ENCODE peak calls at places on chromosomes 1 and 21, in six cellular contexts. F is RKO, K is hepatic stellate cell, I is EH, W is EL, V is activated gamma-delta T cell. M is an unnamed sample.

GRCh38 chr1:98870959-98871903 is 133.4 kb downstream of the PLPPR5 start:
- DNase-seq in F (no peak), K (no peak), I (no peak), W (peak; percentile 1), V (no peak), M (no peak)

GRCh38 chr1:160795951-160796383 is at the start of gene LY9:
- DNase-seq in F (no peak), K (no peak), I (no peak), W (no peak), V (no peak), M (no peak)

GRCh38 chr1:30088594-30089556 is 634.5 kb downstream of the MATN1 start:
- DNase-seq in F (no peak), K (no peak), I (no peak), W (no peak), V (no peak), M (no peak)

GRCh38 chr1:242524571-242525359 is at the start of gene PLD5:
- DNase-seq in F (no peak), K (no peak), I (no peak), W (no peak), V (no peak), M (no peak)

GRCh38 chr1:94068831-94069648 is 51.9 kb downstream of the ABCA4 start:
- DNase-seq in F (no peak), K (no peak), I (peak; percentile 39), W (no peak), V (no peak), M (no peak)

GRCh38 chr1:84919461-84919970 is 26.5 kb upstream of the LPAR3 start:
- DNase-seq in F (no peak), K (no peak), I (no peak), W (no peak), V (no peak), M (no peak)

GRCh38 chr1:244256086-244256485 is 195.6 kb downstream of the ADSS2 start:
- DNase-seq in F (no peak), K (no peak), I (no peak), W (no peak), V (no peak), M (no peak)

GRCh38 chr1:117671781-117672501 is 66.1 kb downstream of the TENT5C start:
- DNase-seq in F (no peak), K (peak; percentile 48), I (peak; percentile 15), W (no peak), V (no peak), M (peak; percentile 9)

GRCh38 chr1:203306089-203306969 is 1.0 kb downstream of the BTG2 start:
- DNase-seq in F (peak; percentile 65), K (peak; percentile 76), I (peak; percentile 85), W (peak; percentile 84), V (no peak), M (peak; percentile 79)

GRCh38 chr21:42924433-42924751 is 1.0 kb downstream of the ERVH48-1 start:
- DNase-seq in F (no peak), K (no peak), I (no peak), W (no peak), V (no peak), M (no peak)

GRCh38 chr1:33255347-33256311 is 663 bp upstream of the ZNF362 start:
- DNase-seq in F (peak; percentile 51), K (peak; percentile 70), I (peak; percentile 73), W (peak; percentile 56), V (peak; percentile 34), M (peak; percentile 23)

GRCh38 chr1:169484683-169485426 is 889 bp downstream of the SLC19A2 start:
- DNase-seq in F (peak; percentile 75), K (peak; percentile 44), I (peak; percentile 66), W (peak; percentile 55), V (no peak), M (peak; percentile 27)

GRCh38 chr1:88484862-88485261 is 199.2 kb upstream of the PKN2 start:
- DNase-seq in F (no peak), K (no peak), I (no peak), W (no peak), V (no peak), M (no peak)

GRCh38 chr1:248596615-248597014 is 885 bp downstream of the OR2T10 start:
- DNase-seq in F (peak; percentile 47), K (no peak), I (no peak), W (no peak), V (no peak), M (no peak)

GRCh38 chr1:231318015-231318355 is 19.7 kb downstream of the EXOC8 start:
- DNase-seq in F (no peak), K (no peak), I (no peak), W (no peak), V (no peak), M (no peak)

GRCh38 chr1:212916395-212917133 is 33.8 kb upstream of the VASH2 start:
- DNase-seq in F (no peak), K (peak; percentile 14), I (peak; percentile 10), W (no peak), V (no peak), M (no peak)

GRCh38 chr1:105779727-105780126 is 1276.7 kb upstream of the PRMT6 start:
- DNase-seq in F (no peak), K (no peak), I (no peak), W (no peak), V (no peak), M (no peak)

GRCh38 chr1:112251766-112252506 is 144.1 kb upstream of the CTTNBP2NL start:
- DNase-seq in F (no peak), K (peak; percentile 13), I (peak; percentile 59), W (peak; percentile 75), V (no peak), M (no peak)

GRCh38 chr1:109170051-109170775 is 43.5 kb upstream of the SARS1 start:
- DNase-seq in F (no peak), K (no peak), I (no peak), W (no peak), V (no peak), M (no peak)

GRCh38 chr1:48644950-48645605 is 131.6 kb downstream of the BEND5 start:
- DNase-seq in F (no peak), K (no peak), I (no peak), W (no peak), V (no peak), M (no peak)